ENCODE peak calls at places on chromosomes 6 and 20, in eight cellular contexts. Q is esophagus squamous epithelium, J is heart left ventricle, W is left lung, S is testis, E is astrocyte, I is tibial nerve, B is right lobe of liver. V is an unnamed sample.

GRCh38 chr6:6319947-6320811 is at the start of gene F13A1:
- DNase-seq in Q (no peak), J (peak; percentile 76), W (peak; percentile 53), S (no peak), E (no peak), I (no peak), B (no peak), V (peak; percentile 25)

GRCh38 chr20:50333856-50334255 is 143.2 kb downstream of the CEBPB start:
- DNase-seq in Q (no peak), J (peak; percentile 4), W (no peak), S (no peak), E (peak; percentile 94), I (no peak), B (no peak), V (no peak)

GRCh38 chr6:3750324-3751018 is 1.0 kb downstream of the PXDC1 start:
- DNase-seq in Q (no peak), J (peak; percentile 92), W (peak; percentile 93), S (peak; percentile 91), E (peak; percentile 60), I (peak; percentile 88), B (peak; percentile 89), V (peak; percentile 92)

GRCh38 chr6:103908898-103909297 is 950.8 kb downstream of the HACE1 start:
- DNase-seq in Q (no peak), J (no peak), W (no peak), S (no peak), E (no peak), I (no peak), B (no peak), V (no peak)

GRCh38 chr20:49799698-49800097 is 12.9 kb upstream of the SLC9A8 start:
- DNase-seq in Q (no peak), J (no peak), W (no peak), S (no peak), E (no peak), I (no peak), B (no peak), V (no peak)

GRCh38 chr6:13289789-13290318 is 38.5 kb downstream of the TBC1D7 start:
- DNase-seq in Q (no peak), J (no peak), W (no peak), S (no peak), E (no peak), I (no peak), B (peak; percentile 62), V (no peak)

GRCh38 chr6:160978141-160978926 is 13.2 kb upstream of the MAP3K4 start:
- DNase-seq in Q (no peak), J (no peak), W (no peak), S (no peak), E (peak; percentile 57), I (peak; percentile 20), B (no peak), V (no peak)

GRCh38 chr6:29679962-29680361 is 990 bp downstream of the ZFP57 start:
- DNase-seq in Q (no peak), J (no peak), W (no peak), S (no peak), E (no peak), I (no peak), B (no peak), V (no peak)

GRCh38 chr20:63100926-63101699 is 94.3 kb upstream of the BHLHE23 start:
- DNase-seq in Q (no peak), J (peak; percentile 42), W (peak; percentile 27), S (no peak), E (no peak), I (no peak), B (peak; percentile 12), V (peak; percentile 5)

GRCh38 chr6:20211037-20211940 is 980 bp downstream of the MBOAT1 start:
- DNase-seq in Q (no peak), J (no peak), W (no peak), S (no peak), E (no peak), I (no peak), B (no peak), V (no peak)

GRCh38 chr20:25750220-25750764 is 53.6 kb upstream of the ZNF337 start:
- DNase-seq in Q (no peak), J (no peak), W (no peak), S (no peak), E (no peak), I (no peak), B (no peak), V (no peak)

GRCh38 chr6:34938268-34938667 is 49.2 kb downstream of the ANKS1A start:
- DNase-seq in Q (no peak), J (no peak), W (no peak), S (no peak), E (no peak), I (no peak), B (peak; percentile 27), V (peak; percentile 15)

GRCh38 chr6:27514906-27515495 is 42.1 kb upstream of the ZNF184 start:
- DNase-seq in Q (no peak), J (no peak), W (no peak), S (no peak), E (no peak), I (no peak), B (no peak), V (no peak)

GRCh38 chr6:35142578-35142977 is 1.4 kb upstream of the TCP11 start:
- DNase-seq in Q (no peak), J (no peak), W (no peak), S (no peak), E (peak; percentile 18), I (no peak), B (no peak), V (no peak)

GRCh38 chr20:47597090-47597489 is 95.4 kb downstream of the NCOA3 start:
- DNase-seq in Q (no peak), J (no peak), W (no peak), S (no peak), E (no peak), I (no peak), B (no peak), V (no peak)

GRCh38 chr6:91033964-91034363 is 447.1 kb upstream of the MAP3K7 start:
- DNase-seq in Q (no peak), J (no peak), W (no peak), S (no peak), E (no peak), I (no peak), B (no peak), V (no peak)

GRCh38 chr6:4564746-4565145 is 211.5 kb upstream of the CDYL start:
- DNase-seq in Q (no peak), J (no peak), W (no peak), S (no peak), E (no peak), I (no peak), B (no peak), V (no peak)

GRCh38 chr6:56570434-56571359 is 72.0 kb downstream of the DST start:
- DNase-seq in Q (no peak), J (no peak), W (no peak), S (no peak), E (peak; percentile 10), I (no peak), B (no peak), V (no peak)

GRCh38 chr20:47809561-47809960 is 24.3 kb upstream of the SULF2 start:
- DNase-seq in Q (no peak), J (no peak), W (no peak), S (no peak), E (peak; percentile 23), I (no peak), B (no peak), V (no peak)

DNA sequence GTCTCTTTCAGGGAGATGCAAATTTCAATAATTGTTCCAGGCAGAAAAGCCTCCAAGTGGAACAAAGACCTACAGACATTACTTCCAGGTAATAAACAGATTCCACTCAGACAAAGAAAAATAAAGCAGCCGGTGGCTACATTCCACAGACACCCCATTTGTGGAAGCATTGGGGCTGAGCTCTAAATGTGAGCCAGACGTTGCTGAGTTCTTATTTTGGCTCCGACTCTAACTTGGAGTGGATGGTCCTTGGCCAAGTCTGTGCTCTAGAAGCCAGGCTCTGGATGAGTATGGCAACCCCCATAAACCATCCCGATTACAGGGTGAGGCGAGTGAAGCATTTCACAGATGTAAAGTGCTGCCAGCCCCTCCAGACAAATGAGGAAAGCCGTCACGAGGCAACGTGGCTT is 6.6 kb downstream of the TRAM2 start:
- DNase-seq in Q (no peak), J (no peak), W (no peak), S (peak; percentile 23), E (peak; percentile 77), I (no peak), B (no peak), V (no peak)
- H3K4me1 ChIP-seq in Q (peaks cover 9% of the 10 kb centered on the region), J (peaks cover 70% of the 10 kb centered on the region), W (peaks cover 56% of the 10 kb centered on the region), S (peaks cover 58% of the 10 kb centered on the region), E (peaks cover 81% of the 10 kb centered on the region), I (peaks cover 68% of the 10 kb centered on the region), B (no peaks in the 10 kb centered on the region), V (peaks cover 45% of the 10 kb centered on the region)

GRCh38 chr6:159490298-159490937 is 202.6 kb downstream of the SOD2 start:
- DNase-seq in Q (no peak), J (no peak), W (no peak), S (peak; percentile 43), E (no peak), I (peak; percentile 75), B (no peak), V (peak; percentile 48)

GRCh38 chr6:159499034-159499433 is 194.0 kb downstream of the SOD2 start:
- DNase-seq in Q (no peak), J (no peak), W (no peak), S (no peak), E (no peak), I (no peak), B (no peak), V (no peak)

GRCh38 chr6:159494633-159495023 is 198.4 kb downstream of the SOD2 start:
- DNase-seq in Q (no peak), J (no peak), W (no peak), S (no peak), E (no peak), I (no peak), B (no peak), V (no peak)

GRCh38 chr6:159493888-159494632 is 199.0 kb downstream of the SOD2 start:
- DNase-seq in Q (no peak), J (no peak), W (no peak), S (no peak), E (no peak), I (peak; percentile 41), B (no peak), V (no peak)
- H3K9me3 ChIP-seq in Q (no peaks in the 10 kb centered on the region), J (peaks cover 5% of the 10 kb centered on the region), W (no peaks in the 10 kb centered on the region), S (no peaks in the 10 kb centered on the region), E (peaks cover 6% of the 10 kb centered on the region), I (peaks cover 10% of the 10 kb centered on the region), B (no peaks in the 10 kb centered on the region), V (peaks cover 5% of the 10 kb centered on the region)

GRCh38 chr6:26493258-26493657 is 6.8 kb upstream of the BTN1A1 start:
- DNase-seq in Q (no peak), J (no peak), W (no peak), S (no peak), E (no peak), I (no peak), B (no peak), V (no peak)
- TF ChIP-seq CTCF in Q (no peak), J (no peak), W (no peak), S (no peak), E (no peak), I (no peak), B (no peak), V (no peak)

GRCh38 chr6:37514377-37514776 is 14.7 kb upstream of the CCDC167 start:
- DNase-seq in Q (no peak), J (no peak), W (no peak), S (no peak), E (peak; percentile 44), I (no peak), B (no peak), V (no peak)
- H3K4me1 ChIP-seq in Q (peaks cover 12% of the 10 kb centered on the region), J (peaks cover 4% of the 10 kb centered on the region), W (peaks cover 11% of the 10 kb centered on the region), S (no peaks in the 10 kb centered on the region), E (peaks cover 10% of the 10 kb centered on the region), I (peaks cover 17% of the 10 kb centered on the region), B (no peaks in the 10 kb centered on the region), V (no peaks in the 10 kb centered on the region)

V was measured in psoas muscle.